ENCODE peak calls at places on chromosomes 11 and 22, in four cellular contexts. V is mesendoderm, T is H9, O is IMR-90. N is an unnamed sample.

GRCh38 chr11:19931141-19931767 is 218.6 kb downstream of the NAV2 start:
- DNase-seq in V (no peak), T (no peak), O (no peak), N (no peak)

GRCh38 chr11:103234974-103235373 is 125.7 kb downstream of the DYNC2H1 start:
- DNase-seq in V (peak; percentile 8), T (no peak), O (peak; percentile 89), N (no peak)

GRCh38 chr22:49636214-49636613 is 191.5 kb downstream of the BRD1 start:
- DNase-seq in V (no peak), O (no peak), T (no peak), N (no peak)

GRCh38 chr11:60931897-60932296 is 7.6 kb downstream of the TMEM132A start:
- DNase-seq in V (no peak), O (no peak), T (no peak), N (no peak)

GRCh38 chr22:35195821-35196220 is 61.5 kb upstream of the HMGXB4 start:
- DNase-seq in V (no peak), O (no peak), T (no peak), N (no peak)

GRCh38 chr22:49979587-49980264 is 19.2 kb downstream of the PIM3 start:
- DNase-seq in O (no peak), V (peak; percentile 73), T (peak; percentile 44), N (no peak)

GRCh38 chr11:94974178-94974577 is 669 bp downstream of the KDM4D start:
- DNase-seq in T (no peak), V (no peak), O (no peak), N (no peak)

GRCh38 chr11:23540101-23540561 is 679.9 kb upstream of the CCDC179 start:
- DNase-seq in V (peak; percentile 96), O (peak; percentile 53), T (peak; percentile 69), N (peak; percentile 49)

GRCh38 chr11:33734441-33735165 is 1.6 kb downstream of the CD59 start:
- DNase-seq in V (no peak), T (no peak), O (no peak), N (no peak)

GRCh38 chr11:107783121-107783520 is 71.3 kb upstream of the SLN start:
- DNase-seq in V (no peak), O (peak; percentile 8), T (no peak), N (no peak)

GRCh38 chr22:49350441-49351121 is 477.1 kb downstream of the BRD1 start:
- DNase-seq in V (no peak), T (peak; percentile 14), O (no peak), N (no peak)

GRCh38 chr11:94295534-94295933 is 8.8 kb upstream of the IZUMO1R start:
- DNase-seq in V (peak; percentile 12), T (no peak), O (no peak), N (no peak)

GRCh38 chr11:77823775-77824174 is 2.8 kb downstream of the AAMDC start:
- DNase-seq in T (no peak), O (peak; percentile 52), V (no peak), N (no peak)

GRCh38 chr11:63226488-63227114 is 16.8 kb downstream of the SLC22A25 start:
- DNase-seq in V (no peak), O (no peak), T (no peak), N (no peak)
- H3K56ac ChIP-seq in V (no peak overlapping the region), O (no peak overlapping the region), T (no peak overlapping the region), N (no peak overlapping the region)

DNA sequence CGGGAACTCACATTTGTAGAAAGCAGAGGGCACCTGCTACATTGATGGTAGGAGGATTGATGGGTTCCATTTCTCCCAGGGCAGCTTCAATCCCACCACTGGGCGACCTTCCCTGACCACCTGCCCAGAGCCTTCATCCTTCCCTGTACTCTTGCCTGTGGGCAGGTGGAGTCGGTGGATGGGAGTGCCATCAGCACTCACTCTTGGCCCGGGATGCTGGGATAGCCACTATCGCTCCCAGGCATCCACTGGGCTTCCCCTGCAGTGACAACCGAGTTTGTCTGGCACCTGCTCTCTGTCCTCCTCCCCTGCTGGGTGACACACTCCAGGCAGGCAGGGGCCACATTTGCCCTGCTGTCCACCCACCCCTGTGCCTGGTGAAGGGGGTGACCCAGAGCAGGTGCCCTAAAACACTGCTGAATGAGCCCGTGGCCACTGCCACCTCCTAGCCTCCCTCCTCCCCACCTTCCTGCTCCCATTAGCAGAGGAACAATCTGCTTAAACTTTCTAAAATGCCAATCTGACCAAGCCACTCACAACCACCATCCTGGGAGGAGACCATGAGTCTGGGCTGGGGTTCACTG is 604.7 kb downstream of the TBC1D22A start:
- DNase-seq in O (no peak), V (no peak), T (peak; percentile 7), N (no peak)
- H3K56ac ChIP-seq in O (no peak overlapping the region), V (no peak overlapping the region), T (no peak overlapping the region), N (no peak overlapping the region)

DNA sequence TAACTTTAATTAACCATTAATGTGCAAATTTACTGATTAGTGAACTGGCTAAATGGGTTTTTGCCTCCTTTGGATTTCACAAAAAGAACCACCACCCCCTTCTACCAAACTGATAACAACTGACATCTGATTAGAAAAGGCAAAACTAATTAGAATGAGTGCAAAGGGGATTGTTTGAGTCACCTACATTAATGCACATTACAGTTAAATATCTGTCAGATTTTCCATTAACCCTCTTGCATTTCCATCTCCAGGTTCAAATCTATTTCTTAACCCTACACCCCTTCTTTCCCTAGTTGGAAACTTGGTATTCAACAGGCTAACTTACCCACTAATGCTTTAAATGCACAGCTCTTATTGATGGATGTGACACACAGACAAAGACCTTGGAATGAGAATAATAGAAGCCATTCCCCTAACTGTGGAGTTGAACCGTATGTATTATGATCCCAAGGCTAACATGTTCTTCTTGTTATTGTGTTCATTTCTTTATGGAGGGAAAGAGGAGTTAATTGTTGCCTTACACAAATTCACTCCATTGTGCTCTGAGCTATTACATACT is 161.5 kb upstream of the MTMR2 start:
- DNase-seq in V (no peak), O (no peak), T (no peak), N (no peak)
- H3K56ac ChIP-seq in V (no peak overlapping the region), O (no peak overlapping the region), T (no peak overlapping the region), N (no peak overlapping the region)

GRCh38 chr11:122037911-122038310 is 78.1 kb downstream of the BLID start:
- DNase-seq in O (no peak), V (no peak), T (no peak), N (no peak)

GRCh38 chr11:122033631-122034030 is 82.4 kb downstream of the BLID start:
- DNase-seq in O (no peak), V (no peak), T (no peak), N (no peak)

GRCh38 chr11:122038543-122038942 is 77.5 kb downstream of the BLID start:
- DNase-seq in V (peak; percentile 96), O (peak; percentile 93), T (no peak), N (no peak)

GRCh38 chr11:122036493-122036892 is 79.5 kb downstream of the BLID start:
- DNase-seq in V (no peak), O (no peak), T (no peak), N (no peak)

GRCh38 chr11:122036022-122036421 is 80.0 kb downstream of the BLID start:
- DNase-seq in O (peak; percentile 90), T (no peak), V (no peak), N (no peak)
- H3K56ac ChIP-seq in O (peak overlapping the region; percentile 20), T (no peak overlapping the region), V (no peak overlapping the region), N (no peak overlapping the region)

GRCh38 chr11:47014097-47014496 is 77.5 kb downstream of the CSTPP1 start:
- DNase-seq in O (no peak), T (no peak), V (no peak), N (no peak)
- H3K56ac ChIP-seq in O (no peak overlapping the region), T (no peak overlapping the region), V (no peak overlapping the region), N (no peak overlapping the region)

GRCh38 chr11:123179571-123179970 is 15.5 kb downstream of the CLMP start:
- DNase-seq in V (no peak), O (no peak), T (no peak), N (no peak)
- H3K56ac ChIP-seq in V (no peak overlapping the region), O (no peak overlapping the region), T (no peak overlapping the region), N (no peak overlapping the region)

GRCh38 chr22:30160926-30161546 is 80.8 kb downstream of the HORMAD2 start:
- DNase-seq in O (no peak), V (no peak), T (no peak), N (no peak)
- H3K56ac ChIP-seq in O (no peak overlapping the region), V (no peak overlapping the region), T (no peak overlapping the region), N (no peak overlapping the region)

GRCh38 chr22:45636668-45637067 is 35.0 kb upstream of the ATXN10 start:
- DNase-seq in V (no peak), T (no peak), O (no peak), N (no peak)
- H3K56ac ChIP-seq in V (no peak overlapping the region), T (no peak overlapping the region), O (no peak overlapping the region), N (no peak overlapping the region)